ENCODE peak calls at places on chromosomes 11 and 22, in six cellular contexts. One of them, this sample, is unnamed.

GRCh38 chr11:92827132-92827531 is 142.3 kb upstream of the MTNR1B start:
- DNase-seq in endothelial cell of umbilical vein: no peak
- DNase-seq in GM12891: no peak
- DNase-seq in stomach: no peak
- DNase-seq in transverse colon: no peak
- DNase-seq in vagina: no peak
- DNase-seq in this sample: no peak

GRCh38 chr11:122277553-122277952 is 161.5 kb upstream of the BLID start:
- DNase-seq in endothelial cell of umbilical vein: no peak
- DNase-seq in GM12891: no peak
- DNase-seq in stomach: no peak
- DNase-seq in transverse colon: no peak
- DNase-seq in vagina: no peak
- DNase-seq in this sample: no peak

GRCh38 chr11:12201016-12201985 is 90.9 kb downstream of the MICAL2 start:
- DNase-seq in endothelial cell of umbilical vein: peak
- DNase-seq in GM12891: no peak
- DNase-seq in stomach: no peak
- DNase-seq in transverse colon: no peak
- DNase-seq in vagina: no peak
- DNase-seq in this sample: no peak

GRCh38 chr11:76808158-76808557 is 25.0 kb downstream of the TSKU start:
- DNase-seq in endothelial cell of umbilical vein: no peak
- DNase-seq in GM12891: no peak
- DNase-seq in stomach: no peak
- DNase-seq in transverse colon: no peak
- DNase-seq in vagina: peak
- DNase-seq in this sample: no peak

GRCh38 chr11:9138612-9139579 is 47.5 kb upstream of the SCUBE2 start:
- DNase-seq in endothelial cell of umbilical vein: peak
- DNase-seq in GM12891: no peak
- DNase-seq in stomach: peak
- DNase-seq in transverse colon: peak
- DNase-seq in vagina: no peak
- DNase-seq in this sample: peak

GRCh38 chr11:32489464-32489863 is 54.1 kb upstream of the WT1 start:
- DNase-seq in endothelial cell of umbilical vein: no peak
- DNase-seq in GM12891: no peak
- DNase-seq in stomach: no peak
- DNase-seq in transverse colon: no peak
- DNase-seq in vagina: no peak
- DNase-seq in this sample: no peak

GRCh38 chr11:62832346-62833234 is at the start of gene TEX54:
- DNase-seq in endothelial cell of umbilical vein: no peak
- DNase-seq in GM12891: no peak
- DNase-seq in stomach: peak
- DNase-seq in transverse colon: peak
- DNase-seq in vagina: peak
- DNase-seq in this sample: no peak

GRCh38 chr22:36822581-36822980 is 5.7 kb upstream of the PVALB start:
- DNase-seq in endothelial cell of umbilical vein: peak
- DNase-seq in GM12891: no peak
- DNase-seq in stomach: no peak
- DNase-seq in transverse colon: no peak
- DNase-seq in vagina: no peak
- DNase-seq in this sample: no peak

GRCh38 chr11:15970506-15971214 is 385.7 kb downstream of the SOX6 start:
- DNase-seq in endothelial cell of umbilical vein: no peak
- DNase-seq in GM12891: no peak
- DNase-seq in stomach: no peak
- DNase-seq in transverse colon: no peak
- DNase-seq in vagina: no peak
- DNase-seq in this sample: no peak

GRCh38 chr11:68690671-68691401 is 6.5 kb downstream of the GAL start:
- DNase-seq in endothelial cell of umbilical vein: no peak
- DNase-seq in GM12891: no peak
- DNase-seq in stomach: no peak
- DNase-seq in transverse colon: no peak
- DNase-seq in vagina: no peak
- DNase-seq in this sample: no peak

GRCh38 chr11:15275141-15275540 is 160.4 kb downstream of the INSC start:
- DNase-seq in endothelial cell of umbilical vein: no peak
- DNase-seq in GM12891: no peak
- DNase-seq in stomach: no peak
- DNase-seq in transverse colon: no peak
- DNase-seq in vagina: no peak
- DNase-seq in this sample: no peak

GRCh38 chr11:65434057-65434666 is 11.6 kb downstream of the NEAT1 start:
- DNase-seq in endothelial cell of umbilical vein: peak
- DNase-seq in GM12891: no peak
- DNase-seq in stomach: no peak
- DNase-seq in transverse colon: peak
- DNase-seq in vagina: no peak
- DNase-seq in this sample: no peak

GRCh38 chr11:112977620-112978212 is 16.5 kb downstream of the NCAM1 start:
- DNase-seq in endothelial cell of umbilical vein: no peak
- DNase-seq in GM12891: no peak
- DNase-seq in stomach: no peak
- DNase-seq in transverse colon: no peak
- DNase-seq in vagina: no peak
- DNase-seq in this sample: no peak

GRCh38 chr11:88799749-88800500 is 265.9 kb downstream of the GRM5 start:
- DNase-seq in endothelial cell of umbilical vein: no peak
- DNase-seq in GM12891: no peak
- DNase-seq in stomach: no peak
- DNase-seq in transverse colon: no peak
- DNase-seq in vagina: no peak
- DNase-seq in this sample: no peak

GRCh38 chr22:33792837-33793236 is 127.4 kb downstream of the LARGE1 start:
- DNase-seq in endothelial cell of umbilical vein: no peak
- DNase-seq in GM12891: no peak
- DNase-seq in stomach: no peak
- DNase-seq in transverse colon: no peak
- DNase-seq in vagina: no peak
- DNase-seq in this sample: no peak

GRCh38 chr11:114358711-114359110 is 41.6 kb downstream of the C11orf71 start:
- DNase-seq in endothelial cell of umbilical vein: peak
- DNase-seq in GM12891: no peak
- DNase-seq in stomach: no peak
- DNase-seq in transverse colon: no peak
- DNase-seq in vagina: no peak
- DNase-seq in this sample: no peak

GRCh38 chr11:2294340-2295290 is 7.1 kb downstream of the C11orf21 start:
- DNase-seq in endothelial cell of umbilical vein: no peak
- DNase-seq in GM12891: no peak
- DNase-seq in stomach: peak
- DNase-seq in transverse colon: no peak
- DNase-seq in vagina: no peak
- DNase-seq in this sample: no peak

GRCh38 chr11:102794382-102794781 is 3.6 kb downstream of the MMP1 start:
- DNase-seq in endothelial cell of umbilical vein: peak
- DNase-seq in GM12891: peak
- DNase-seq in stomach: no peak
- DNase-seq in transverse colon: no peak
- DNase-seq in vagina: no peak
- DNase-seq in this sample: no peak

GRCh38 chr11:305834-306211 is 1.8 kb upstream of the IFITM2 start:
- DNase-seq in endothelial cell of umbilical vein: no peak
- DNase-seq in GM12891: no peak
- DNase-seq in stomach: no peak
- DNase-seq in transverse colon: no peak
- DNase-seq in vagina: no peak
- DNase-seq in this sample: no peak

GRCh38 chr11:8356216-8356615 is 92.5 kb upstream of the LMO1 start:
- DNase-seq in endothelial cell of umbilical vein: no peak
- DNase-seq in GM12891: no peak
- DNase-seq in stomach: no peak
- DNase-seq in transverse colon: no peak
- DNase-seq in vagina: no peak
- DNase-seq in this sample: no peak

GRCh38 chr11:103529217-103529684 is 420.0 kb downstream of the DYNC2H1 start:
- DNase-seq in endothelial cell of umbilical vein: peak
- DNase-seq in GM12891: no peak
- DNase-seq in stomach: no peak
- DNase-seq in transverse colon: no peak
- DNase-seq in vagina: no peak
- DNase-seq in this sample: peak

GRCh38 chr11:134224710-134225662 is 515 bp downstream of the VPS26B start:
- DNase-seq in endothelial cell of umbilical vein: peak
- DNase-seq in GM12891: no peak
- DNase-seq in stomach: peak
- DNase-seq in transverse colon: peak
- DNase-seq in vagina: peak
- DNase-seq in this sample: no peak

GRCh38 chr11:69325446-69325845 is 31.5 kb downstream of the MYEOV start:
- DNase-seq in endothelial cell of umbilical vein: no peak
- DNase-seq in GM12891: no peak
- DNase-seq in stomach: peak
- DNase-seq in transverse colon: no peak
- DNase-seq in vagina: peak
- DNase-seq in this sample: no peak

GRCh38 chr11:30990625-30991348 is 378.8 kb downstream of the DCDC1 start:
- DNase-seq in endothelial cell of umbilical vein: no peak
- DNase-seq in GM12891: no peak
- DNase-seq in stomach: no peak
- DNase-seq in transverse colon: no peak
- DNase-seq in vagina: no peak
- DNase-seq in this sample: no peak

GRCh38 chr11:65433657-65434056 is 11.1 kb downstream of the NEAT1 start:
- DNase-seq in endothelial cell of umbilical vein: no peak
- DNase-seq in GM12891: no peak
- DNase-seq in stomach: no peak
- DNase-seq in transverse colon: peak
- DNase-seq in vagina: no peak
- DNase-seq in this sample: no peak

GRCh38 chr11:75159081-75159953 is 8.4 kb downstream of the SLCO2B1 start:
- DNase-seq in endothelial cell of umbilical vein: no peak
- DNase-seq in GM12891: no peak
- DNase-seq in stomach: peak
- DNase-seq in transverse colon: peak
- DNase-seq in vagina: no peak
- DNase-seq in this sample: no peak

GRCh38 chr11:71478216-71478840 is 25.3 kb downstream of the NADSYN1 start:
- DNase-seq in endothelial cell of umbilical vein: no peak
- DNase-seq in GM12891: no peak
- DNase-seq in stomach: no peak
- DNase-seq in transverse colon: no peak
- DNase-seq in vagina: no peak
- DNase-seq in this sample: no peak

GRCh38 chr11:109733245-109733644 is 311.3 kb downstream of the C11orf87 start:
- DNase-seq in endothelial cell of umbilical vein: no peak
- DNase-seq in GM12891: no peak
- DNase-seq in stomach: no peak
- DNase-seq in transverse colon: no peak
- DNase-seq in vagina: no peak
- DNase-seq in this sample: no peak

GRCh38 chr11:49208006-49208721 is at the start of gene FOLH1:
- DNase-seq in endothelial cell of umbilical vein: peak
- DNase-seq in GM12891: peak
- DNase-seq in stomach: no peak
- DNase-seq in transverse colon: no peak
- DNase-seq in vagina: no peak
- DNase-seq in this sample: no peak
- TF ChIP-seq POLR2AphosphoS5 in endothelial cell of umbilical vein: no peak
- TF ChIP-seq POLR2AphosphoS5 in GM12891: no peak
- TF ChIP-seq POLR2AphosphoS5 in stomach: no peak
- TF ChIP-seq POLR2AphosphoS5 in transverse colon: no peak
- TF ChIP-seq POLR2AphosphoS5 in vagina: no peak
- TF ChIP-seq POLR2AphosphoS5 in this sample: no peak

GRCh38 chr11:61581030-61581928 is at the start of gene SYT7:
- DNase-seq in endothelial cell of umbilical vein: peak
- DNase-seq in GM12891: peak
- DNase-seq in stomach: peak
- DNase-seq in transverse colon: peak
- DNase-seq in vagina: peak
- DNase-seq in this sample: peak
- TF ChIP-seq POLR2AphosphoS5 in endothelial cell of umbilical vein: no peak
- TF ChIP-seq POLR2AphosphoS5 in GM12891: no peak
- TF ChIP-seq POLR2AphosphoS5 in stomach: peak
- TF ChIP-seq POLR2AphosphoS5 in transverse colon: peak
- TF ChIP-seq POLR2AphosphoS5 in vagina: peak
- TF ChIP-seq POLR2AphosphoS5 in this sample: no peak

DNA sequence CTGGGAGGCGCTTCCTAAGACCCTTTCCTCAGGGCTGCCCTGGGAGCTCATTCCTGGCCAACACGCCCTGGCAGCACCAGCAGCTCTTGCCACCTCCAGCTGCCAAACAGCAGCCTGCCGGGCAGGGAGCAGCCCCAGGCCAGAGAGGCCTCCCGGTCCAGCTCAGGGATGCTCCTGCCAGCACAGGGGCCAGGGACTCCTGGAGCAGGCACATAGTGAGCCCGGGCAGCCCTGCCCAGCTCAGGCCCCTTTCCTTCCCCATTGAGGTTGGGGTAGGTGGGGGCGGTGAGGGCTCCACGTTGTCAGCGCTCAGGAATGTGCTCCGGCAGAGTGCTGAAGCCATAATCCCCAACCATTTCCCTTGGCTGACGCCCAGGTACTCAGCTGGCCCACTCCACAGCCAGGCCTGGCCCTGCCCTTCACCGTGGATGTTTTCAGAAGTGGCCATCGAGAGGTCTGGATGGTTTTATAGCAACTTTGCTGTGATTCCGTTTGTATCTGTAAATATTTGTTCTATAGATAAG is 7.6 kb downstream of the SLC39A13 start:
- DNase-seq in endothelial cell of umbilical vein: peak
- DNase-seq in GM12891: no peak
- DNase-seq in stomach: peak
- DNase-seq in transverse colon: peak
- DNase-seq in vagina: no peak
- DNase-seq in this sample: peak
- TF ChIP-seq POLR2AphosphoS5 in endothelial cell of umbilical vein: peak
- TF ChIP-seq POLR2AphosphoS5 in GM12891: no peak
- TF ChIP-seq POLR2AphosphoS5 in stomach: peak
- TF ChIP-seq POLR2AphosphoS5 in transverse colon: peak
- TF ChIP-seq POLR2AphosphoS5 in vagina: peak
- TF ChIP-seq POLR2AphosphoS5 in this sample: peak

DNA sequence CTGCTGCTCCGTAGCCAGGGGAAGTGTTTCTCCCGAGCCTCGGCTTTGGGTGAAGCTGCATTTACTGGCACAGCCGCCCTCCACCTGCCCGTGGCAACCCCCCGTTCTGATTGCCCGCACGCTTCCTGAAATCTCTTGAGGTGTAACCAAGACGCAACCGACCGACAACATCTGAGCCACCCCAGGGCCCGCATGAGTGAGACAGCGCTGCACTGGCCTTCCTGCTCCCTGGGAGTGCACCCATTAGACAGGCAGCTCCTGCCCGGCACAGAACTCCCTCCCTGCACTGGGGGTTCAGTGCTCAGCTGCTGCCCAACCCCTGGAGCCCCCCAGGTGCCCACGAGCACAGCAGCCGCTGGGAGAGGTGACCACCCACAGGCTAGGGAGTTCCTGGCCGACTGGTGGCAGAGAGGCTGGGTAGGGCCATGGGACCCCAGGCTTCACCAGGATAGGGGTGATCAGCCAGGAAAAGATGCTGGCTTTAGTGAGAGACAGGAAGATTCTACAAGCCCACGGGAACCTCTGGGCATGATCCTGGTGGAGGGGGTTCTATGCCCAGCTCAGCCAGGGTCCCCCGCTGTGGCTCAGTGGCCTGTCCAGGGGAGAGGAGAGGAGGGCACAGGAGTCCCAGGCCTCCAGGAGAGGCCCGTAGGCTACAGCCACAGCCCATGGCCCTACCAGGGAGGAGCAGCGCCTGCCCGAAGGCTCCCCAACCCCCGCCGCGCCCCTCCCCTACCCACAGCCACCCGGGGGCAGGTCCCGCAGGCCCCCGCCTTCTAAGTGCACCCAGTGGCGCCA is 14.6 kb downstream of the PLXNB2 start:
- DNase-seq in endothelial cell of umbilical vein: no peak
- DNase-seq in GM12891: no peak
- DNase-seq in stomach: no peak
- DNase-seq in transverse colon: no peak
- DNase-seq in vagina: no peak
- DNase-seq in this sample: no peak
- TF ChIP-seq POLR2AphosphoS5 in endothelial cell of umbilical vein: no peak
- TF ChIP-seq POLR2AphosphoS5 in GM12891: no peak
- TF ChIP-seq POLR2AphosphoS5 in stomach: no peak
- TF ChIP-seq POLR2AphosphoS5 in transverse colon: no peak
- TF ChIP-seq POLR2AphosphoS5 in vagina: no peak
- TF ChIP-seq POLR2AphosphoS5 in this sample: no peak

This sample was measured in Panc1.